ENCODE peak calls at places on chromosomes 13 and 19, in nine cellular contexts. X is mucosa of descending colon; H is progenitor cell of endocrine pancreas; O is cardiac muscle cell; V is nephron progenitor cell; Y is fibroblast of mammary gland; A is CD8-positive, alpha-beta T cell; L is left ventricle myocardium inferior; Q is dorsolateral prefrontal cortex. S is an unnamed sample.
A peak's percentile ranks its signal among the peaks of the same experiment; 100 is the strongest.

GRCh38 chr19:15249912-15250634 is 17.8 kb upstream of the EPHX3 start:
- DNase-seq in X (no peak), H (no peak), O (no peak), V (peak; percentile 52), Y (peak; percentile 95), A (no peak), L (peak; percentile 65), Q (no peak), S (peak; percentile 93)

GRCh38 chr19:23071087-23071511 is 45.7 kb upstream of the ZNF730 start:
- DNase-seq in X (peak; percentile 28), H (no peak), O (no peak), V (no peak), Y (peak; percentile 7), A (no peak), L (peak; percentile 31), Q (no peak), S (peak; percentile 3)

GRCh38 chr19:31141301-31141700 is 207.9 kb downstream of the TSHZ3 start:
- DNase-seq in X (no peak), H (no peak), O (no peak), V (no peak), Y (no peak), A (no peak), L (no peak), Q (no peak), S (no peak)

GRCh38 chr19:10286803-10287737 is at the start of gene ICAM4:
- DNase-seq in X (peak; percentile 62), H (no peak), O (peak; percentile 71), V (peak; percentile 40), Y (no peak), A (no peak), L (peak; percentile 87), Q (no peak), S (peak; percentile 44)

GRCh38 chr13:112702341-112702982 is 12.6 kb downstream of the ATP11A start:
- DNase-seq in X (no peak), H (no peak), O (no peak), V (no peak), Y (no peak), A (no peak), L (no peak), Q (no peak), S (no peak)

GRCh38 chr19:33157906-33158305 is 26.0 kb downstream of the WDR88 start:
- DNase-seq in X (no peak), H (no peak), O (no peak), V (no peak), Y (no peak), A (no peak), L (no peak), Q (no peak), S (no peak)

GRCh38 chr19:36152061-36152885 is at the start of gene COX7A1:
- DNase-seq in X (peak; percentile 46), H (no peak), O (no peak), V (no peak), Y (peak; percentile 35), A (no peak), L (peak; percentile 87), Q (peak; percentile 44), S (peak; percentile 61)

GRCh38 chr13:48896312-48896711 is 79.4 kb upstream of the FNDC3A start:
- DNase-seq in X (no peak), H (no peak), O (no peak), V (no peak), Y (peak; percentile 84), A (no peak), L (no peak), Q (no peak), S (peak; percentile 39)

GRCh38 chr19:7833225-7834156 is 3.5 kb downstream of the EVI5L start:
- DNase-seq in X (peak; percentile 91), H (no peak), O (no peak), V (no peak), Y (peak; percentile 89), A (no peak), L (peak; percentile 82), Q (no peak), S (peak; percentile 92)

GRCh38 chr13:75399168-75399878 is 82.6 kb downstream of the TBC1D4 start:
- DNase-seq in X (no peak), H (no peak), O (no peak), V (no peak), Y (no peak), A (no peak), L (no peak), Q (no peak), S (no peak)

GRCh38 chr19:45442927-45443461 is 19.3 kb upstream of the ERCC1 start:
- DNase-seq in X (no peak), H (no peak), O (no peak), V (peak; percentile 25), Y (peak; percentile 59), A (peak; percentile 62), L (peak; percentile 46), Q (no peak), S (peak; percentile 27)

GRCh38 chr19:6521718-6522646 is 8.8 kb upstream of the TNFSF9 start:
- DNase-seq in X (peak; percentile 49), H (no peak), O (no peak), V (no peak), Y (peak; percentile 45), A (peak; percentile 85), L (no peak), Q (no peak), S (peak; percentile 15)

GRCh38 chr19:1715540-1715939 is 37.8 kb upstream of the ONECUT3 start:
- DNase-seq in X (no peak), H (no peak), O (no peak), V (no peak), Y (no peak), A (no peak), L (no peak), Q (no peak), S (no peak)

GRCh38 chr19:12800873-12801465 is 631 bp downstream of the PRDX2 start:
- DNase-seq in X (peak; percentile 68), H (no peak), O (peak; percentile 60), V (peak; percentile 66), Y (no peak), A (peak; percentile 22), L (no peak), Q (no peak), S (no peak)

GRCh38 chr19:49666120-49666444 is 349 bp downstream of the BCL2L12 start:
- DNase-seq in X (no peak), H (no peak), O (no peak), V (no peak), Y (peak; percentile 30), A (no peak), L (no peak), Q (no peak), S (no peak)

GRCh38 chr19:45350477-45351058 is 10.0 kb downstream of the KLC3 start:
- DNase-seq in X (no peak), H (no peak), O (no peak), V (no peak), Y (no peak), A (no peak), L (no peak), Q (no peak), S (no peak)

GRCh38 chr19:14901675-14902260 is 15.8 kb upstream of the OR7A17 start:
- DNase-seq in X (no peak), H (no peak), O (no peak), V (no peak), Y (no peak), A (no peak), L (no peak), Q (no peak), S (peak; percentile 1)

GRCh38 chr19:34838753-34839431 is 65.9 kb upstream of the ZNF599 start:
- DNase-seq in X (peak; percentile 59), H (peak; percentile 31), O (peak; percentile 55), V (peak; percentile 43), Y (no peak), A (peak; percentile 44), L (no peak), Q (no peak), S (peak; percentile 1)
- TF ChIP-seq CTCF in X (no peak), H (peak; percentile 66), O (peak; percentile 48), V (peak; percentile 31), Y (peak; percentile 25), A (no peak), L (peak; percentile 49), Q (no peak), S (peak; percentile 32)

DNA sequence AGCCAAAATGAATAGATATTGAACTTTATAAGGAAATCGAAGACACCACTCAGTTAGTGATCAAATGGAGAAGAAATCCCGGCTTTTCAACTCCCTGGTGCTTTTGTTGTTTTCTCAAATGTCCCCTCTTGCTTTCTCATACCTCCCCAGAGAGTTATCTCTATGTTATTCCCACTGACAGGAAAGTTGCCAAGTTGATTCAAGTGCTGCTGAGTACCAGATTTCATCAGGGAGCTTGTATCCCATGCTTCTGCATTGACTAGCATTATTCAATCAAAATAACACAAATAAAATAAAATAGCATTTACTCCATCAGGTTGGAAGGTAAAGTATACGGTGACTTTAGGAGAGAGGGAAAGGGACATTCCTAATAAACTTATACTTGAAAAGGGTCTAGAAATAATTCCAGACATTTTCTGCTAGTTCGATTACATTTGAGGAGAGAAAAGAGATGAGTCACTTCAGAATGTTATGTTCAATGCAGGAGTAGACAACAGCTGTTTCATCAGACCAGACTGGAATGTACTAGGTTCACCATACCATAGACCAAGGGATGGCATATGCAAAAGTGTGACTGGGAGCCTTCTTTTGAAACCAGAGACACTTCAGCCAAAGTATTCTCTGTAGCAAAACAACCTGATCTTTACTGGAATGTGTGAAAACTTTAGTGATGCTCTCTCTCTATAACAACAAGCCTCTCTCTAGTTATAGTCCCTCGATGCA is 397.8 kb downstream of the FGF14 start:
- DNase-seq in X (no peak), H (no peak), O (no peak), V (no peak), Y (peak; percentile 73), A (no peak), L (no peak), Q (no peak), S (no peak)
- TF ChIP-seq CTCF in X (no peak), H (no peak), O (no peak), V (no peak), Y (no peak), A (no peak), L (no peak), Q (no peak), S (no peak)

DNA sequence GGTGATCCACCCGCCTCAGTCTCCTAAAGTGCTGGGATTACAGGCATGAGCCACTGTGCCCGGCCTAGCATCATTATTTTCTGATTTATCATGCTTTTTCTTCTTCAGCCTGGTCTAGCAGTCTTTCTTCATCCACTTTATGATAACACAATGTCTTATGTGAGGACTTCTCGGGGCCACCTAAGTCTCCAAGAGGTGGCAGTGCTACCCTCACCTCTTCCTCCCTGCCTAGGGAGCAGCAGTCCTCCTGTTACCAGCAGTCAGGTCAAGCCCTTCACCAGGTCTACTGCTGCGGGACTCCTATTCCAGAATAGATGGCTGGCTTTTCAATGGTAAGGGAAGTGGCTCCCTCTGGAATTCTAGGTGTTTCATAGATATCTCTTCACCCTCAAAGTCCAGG is 163.8 kb downstream of the KLF5 start:
- DNase-seq in X (no peak), H (no peak), O (no peak), V (no peak), Y (no peak), A (no peak), L (no peak), Q (no peak), S (no peak)
- TF ChIP-seq CTCF in X (no peak), H (no peak), O (no peak), V (no peak), Y (no peak), A (no peak), L (no peak), Q (no peak), S (no peak)

DNA sequence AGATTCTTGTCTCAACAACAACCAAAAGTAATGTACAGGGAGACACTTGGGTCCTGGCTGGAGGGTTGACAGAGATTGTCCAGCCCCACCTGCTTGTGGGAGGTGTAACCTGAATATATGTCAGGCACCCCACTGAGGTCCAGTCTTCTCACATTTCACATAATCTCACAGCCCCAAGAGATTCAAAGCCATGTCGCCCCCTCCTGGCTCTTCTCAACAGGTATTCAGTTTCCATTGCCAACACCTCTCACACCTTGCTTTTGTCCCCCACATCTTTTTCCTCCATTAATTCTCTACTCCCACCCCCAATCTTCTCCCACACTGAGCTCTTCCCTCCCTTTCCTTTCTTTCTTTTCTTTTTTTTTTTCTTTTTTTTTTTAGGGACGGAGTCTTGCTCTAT is 11.2 kb downstream of the UNC13A start:
- DNase-seq in X (no peak), H (no peak), O (peak; percentile 20), V (no peak), Y (no peak), A (no peak), L (no peak), Q (no peak), S (no peak)
- TF ChIP-seq CTCF in X (no peak), H (peak; percentile 17), O (peak; percentile 9), V (no peak), Y (no peak), A (no peak), L (peak; percentile 12), Q (no peak), S (no peak)

S was measured in fibroblast of the aortic adventitia.